ENCODE peak calls at places on chromosome 3, in four cellular contexts. F, N, I and B are unnamed samples. For H3K27me3, the result is how much of the 10 kb centered on the place peaks cover.

GRCh38 chr3:120497318-120497717 is 46.5 kb upstream of the FSTL1 start:
- DNase-seq in F (no peak), N (no peak), I (no peak), B (no peak)

GRCh38 chr3:133301194-133301593 is 98.7 kb upstream of the BFSP2 start:
- DNase-seq in F (no peak), N (no peak), I (no peak), B (no peak)

GRCh38 chr3:14393440-14394111 is 8.8 kb upstream of the SLC6A6 start:
- DNase-seq in F (no peak), N (no peak), I (no peak), B (no peak)

GRCh38 chr3:13424865-13425605 is 4.9 kb upstream of the NUP210 start:
- DNase-seq in F (no peak), N (no peak), I (no peak), B (no peak)

GRCh38 chr3:158911586-158911985 is 109.7 kb downstream of the MFSD1 start:
- DNase-seq in F (no peak), N (no peak), I (no peak), B (no peak)

GRCh38 chr3:96844204-96844514 is 29.8 kb downstream of the EPHA6 start:
- DNase-seq in F (no peak), N (no peak), I (no peak), B (no peak)

GRCh38 chr3:170766823-170767575 is 103.0 kb downstream of the RPL22L1 start:
- DNase-seq in F (no peak), N (peak), I (no peak), B (no peak)

GRCh38 chr3:140370686-140371085 is 307.2 kb upstream of the TRIM42 start:
- DNase-seq in F (no peak), N (no peak), I (no peak), B (no peak)

GRCh38 chr3:52108302-52109232 is 45.7 kb downstream of the POC1A start:
- DNase-seq in F (peak), N (no peak), I (peak), B (peak)

GRCh38 chr3:53320697-53321096 is 26.6 kb downstream of the DCP1A start:
- DNase-seq in F (peak), N (no peak), I (no peak), B (no peak)

GRCh38 chr3:44954962-44955361 is 21.0 kb downstream of the ZDHHC3 start:
- DNase-seq in F (no peak), N (no peak), I (no peak), B (no peak)

DNA sequence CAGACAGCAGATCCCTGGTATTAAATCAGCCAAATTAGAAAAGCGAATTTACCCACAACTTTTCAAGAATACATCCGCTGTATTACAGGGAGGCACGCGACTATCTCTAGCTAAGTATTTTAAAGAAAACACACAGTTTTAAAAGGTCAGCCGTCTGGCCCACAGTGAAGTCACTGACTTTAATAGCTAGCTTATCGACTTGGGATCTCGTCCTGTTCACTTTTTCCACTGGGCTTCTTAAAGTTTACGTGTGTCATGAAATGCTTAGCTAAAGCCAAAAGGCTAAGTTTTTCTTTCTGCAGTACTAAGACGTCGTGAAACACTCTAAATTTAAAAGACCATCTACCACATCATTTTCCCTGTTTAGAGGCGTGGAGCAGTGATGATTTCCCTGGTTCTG is 27.2 kb downstream of the LRIG1 start:
- DNase-seq in F (no peak), N (no peak), I (no peak), B (no peak)
- H3K27ac ChIP-seq in F (peak), N (peak), I (peak), B (peak)

DNA sequence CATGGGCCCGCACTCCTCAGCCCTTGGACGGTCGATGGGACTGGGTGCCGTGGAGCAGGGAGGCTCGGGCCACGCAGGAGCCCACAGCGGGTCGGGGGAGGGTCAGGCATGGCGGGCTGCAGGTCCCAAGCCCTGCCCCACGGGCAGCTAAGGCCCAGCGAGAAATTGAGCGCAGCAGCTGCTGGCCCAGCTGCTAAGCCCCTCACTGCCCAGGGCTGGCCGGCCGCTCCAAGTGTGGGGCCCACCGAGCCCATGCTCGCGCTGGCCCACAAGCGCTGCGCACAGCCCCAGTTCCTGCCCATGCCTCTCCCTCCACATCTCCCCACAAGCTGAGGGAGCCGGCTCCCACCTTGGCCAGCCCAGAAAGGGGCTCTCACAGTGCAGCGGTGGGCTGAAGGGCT is 259.4 kb downstream of the VGLL3 start:
- DNase-seq in F (no peak), N (no peak), I (no peak), B (no peak)
- H3K4me3 ChIP-seq in F (no peak), N (no peak), I (no peak), B (no peak)

DNA sequence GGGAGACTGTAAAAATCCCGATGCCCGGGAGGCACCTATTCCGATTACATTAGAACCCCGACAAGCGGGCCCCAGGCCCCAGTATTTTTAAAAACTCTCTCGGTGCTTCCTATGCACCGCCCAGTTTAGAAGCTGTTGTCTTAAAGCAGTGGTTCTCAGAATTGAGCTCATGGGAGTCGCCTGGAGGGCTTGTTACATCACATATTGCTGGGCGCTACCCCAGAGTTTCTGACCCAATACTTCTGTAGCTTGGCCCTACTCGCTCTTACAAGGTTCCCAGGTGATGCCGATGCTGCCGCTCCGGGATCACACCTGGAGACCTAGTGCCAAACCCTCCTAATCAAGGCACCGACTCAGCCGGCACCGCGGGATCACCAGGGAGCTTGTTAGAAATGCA is 35.2 kb downstream of the CPN2 start:
- DNase-seq in F (no peak), N (no peak), I (no peak), B (no peak)
- H3K27me3 ChIP-seq in F (under half), N (under half), I (under half), B (under half)

DNA sequence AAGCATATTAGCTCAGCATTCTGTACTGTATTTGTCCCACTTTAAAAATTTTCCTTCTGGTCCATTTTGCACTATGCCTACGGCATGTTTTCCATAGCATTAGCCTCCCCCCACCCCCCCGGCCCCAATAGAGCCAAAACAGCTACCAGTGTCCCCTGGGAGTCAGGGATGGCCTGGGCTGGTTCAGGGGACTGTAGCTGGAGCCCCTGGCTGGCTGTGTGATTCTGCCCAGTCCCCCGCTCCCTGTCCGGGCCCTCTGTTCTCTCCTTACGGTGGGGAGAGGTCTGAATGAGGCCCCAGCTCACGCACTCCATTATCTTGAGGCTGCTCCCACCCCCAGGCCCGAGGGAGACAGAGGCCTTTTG is 70.1 kb downstream of the KLF15 start:
- DNase-seq in F (no peak), N (no peak), I (no peak), B (no peak)
- H3K27ac ChIP-seq in F (peak), N (peak), I (peak), B (peak)

GRCh38 chr3:63966871-63967270 is 54.7 kb upstream of the SCAANT1 start:
- DNase-seq in F (no peak), N (no peak), I (no peak), B (no peak)

GRCh38 chr3:63967675-63968611 is 55.4 kb downstream of the PSMD6 start:
- DNase-seq in F (peak), N (peak), I (peak), B (no peak)

GRCh38 chr3:63970596-63971468 is 52.5 kb downstream of the PSMD6 start:
- DNase-seq in F (no peak), N (no peak), I (no peak), B (no peak)

GRCh38 chr3:63969866-63970265 is 53.4 kb downstream of the PSMD6 start:
- DNase-seq in F (no peak), N (no peak), I (no peak), B (no peak)

GRCh38 chr3:63968612-63969350 is 54.5 kb downstream of the PSMD6 start:
- DNase-seq in F (no peak), N (no peak), I (no peak), B (no peak)
- H3K4me3 ChIP-seq in F (peak), N (no peak), I (no peak), B (no peak)

GRCh38 chr3:192408007-192408655 is 319.2 kb downstream of the FGF12 start:
- DNase-seq in F (peak), N (no peak), I (peak), B (peak)
- H3K27me3 ChIP-seq in F (under half), N (under half), I (under half), B (under half)